ENCODE peak calls at places on chromosomes 3 and 15, in nine cellular contexts. F, A, R, Q, K, B, N, O and P are unnamed samples.

GRCh38 chr3:32398531-32398930 is 6.9 kb downstream of the CMTM7 start:
- DNase-seq in F (peak; percentile 27), A (no peak), R (no peak), Q (peak; percentile 90), K (peak; percentile 58), B (no peak), N (peak; percentile 81), O (no peak), P (no peak)

GRCh38 chr15:76991741-76992645 is 2.9 kb upstream of the PSTPIP1 start:
- DNase-seq in F (no peak), A (no peak), R (no peak), Q (peak; percentile 89), K (no peak), B (no peak), N (no peak), O (peak; percentile 11), P (no peak)

GRCh38 chr3:145550522-145550921 is 610.5 kb downstream of the PLOD2 start:
- DNase-seq in F (no peak), A (no peak), R (no peak), Q (no peak), K (no peak), B (no peak), N (no peak), O (no peak), P (no peak)

GRCh38 chr15:90829942-90830440 is 38.4 kb upstream of the FURIN start:
- DNase-seq in F (no peak), A (no peak), R (no peak), Q (no peak), K (no peak), B (no peak), N (peak; percentile 88), O (peak; percentile 49), P (no peak)

GRCh38 chr3:79490165-79491028 is 277.4 kb downstream of the ROBO1 start:
- DNase-seq in F (peak; percentile 32), A (no peak), R (no peak), Q (no peak), K (peak; percentile 34), B (no peak), N (no peak), O (no peak), P (peak; percentile 3)

GRCh38 chr15:84794148-84794547 is 23.0 kb upstream of the ALPK3 start:
- DNase-seq in F (no peak), A (no peak), R (no peak), Q (no peak), K (no peak), B (no peak), N (no peak), O (no peak), P (no peak)

GRCh38 chr15:86483936-86484335 is 404.3 kb downstream of the AGBL1 start:
- DNase-seq in F (no peak), A (no peak), R (no peak), Q (no peak), K (no peak), B (no peak), N (no peak), O (no peak), P (no peak)

GRCh38 chr3:184164648-184165330 is 9.6 kb downstream of the DVL3 start:
- DNase-seq in F (no peak), A (no peak), R (no peak), Q (no peak), K (no peak), B (no peak), N (no peak), O (peak; percentile 45), P (no peak)

GRCh38 chr3:31166249-31166885 is 271.9 kb upstream of the GADL1 start:
- DNase-seq in F (no peak), A (peak; percentile 22), R (no peak), Q (no peak), K (no peak), B (no peak), N (no peak), O (no peak), P (peak; percentile 69)

GRCh38 chr3:53255775-53256703 is at the start of gene TKT:
- DNase-seq in F (peak; percentile 93), A (peak; percentile 82), R (peak; percentile 64), Q (peak; percentile 99), K (peak; percentile 91), B (peak; percentile 76), N (peak; percentile 75), O (peak; percentile 100), P (peak; percentile 83)

GRCh38 chr3:73148207-73148606 is 86.7 kb downstream of the EBLN2 start:
- DNase-seq in F (no peak), A (no peak), R (no peak), Q (no peak), K (no peak), B (no peak), N (no peak), O (no peak), P (no peak)

GRCh38 chr15:71103102-71103676 is 12.1 kb upstream of the THSD4 start:
- DNase-seq in F (peak; percentile 60), A (peak; percentile 61), R (peak; percentile 9), Q (no peak), K (peak; percentile 23), B (no peak), N (no peak), O (peak; percentile 17), P (peak; percentile 58)